ENCODE peak calls at places on chromosomes 13 and 19, in four cellular contexts. B, C, Y and U are unnamed samples.

GRCh38 chr19:48123907-48124675 is 13.5 kb upstream of the PLA2G4C start:
- DNase-seq in C (no peak), Y (no peak), B (no peak), U (peak; percentile 39)

GRCh38 chr13:46086421-46086922 is 18.4 kb downstream of the CPB2 start:
- DNase-seq in C (no peak), Y (peak; percentile 51), B (no peak), U (no peak)

GRCh38 chr13:42660367-42660965 is 86.5 kb downstream of the TNFSF11 start:
- DNase-seq in C (no peak), B (no peak), Y (no peak), U (no peak)

GRCh38 chr13:102326381-102327118 is 75.3 kb downstream of the FGF14 start:
- DNase-seq in C (no peak), Y (no peak), B (no peak), U (no peak)

GRCh38 chr13:109816979-109817275 is 30.5 kb upstream of the IRS2 start:
- DNase-seq in Y (no peak), C (no peak), B (no peak), U (no peak)

GRCh38 chr13:62879071-62879470 is 1463.4 kb upstream of the PCDH20 start:
- DNase-seq in Y (no peak), B (no peak), C (no peak), U (no peak)

GRCh38 chr19:36120092-36120983 is 5.1 kb downstream of the TBCB start:
- DNase-seq in C (no peak), Y (no peak), B (no peak), U (peak; percentile 92)

GRCh38 chr13:53398051-53398450 is 369.4 kb downstream of the OLFM4 start:
- DNase-seq in Y (no peak), B (no peak), C (no peak), U (no peak)

GRCh38 chr13:49540552-49540951 is 44.8 kb downstream of the PHF11 start:
- DNase-seq in Y (no peak), C (no peak), B (no peak), U (no peak)

GRCh38 chr19:14347999-14348889 is 33.0 kb upstream of the ADGRE5 start:
- DNase-seq in C (peak; percentile 85), Y (peak; percentile 94), B (no peak), U (peak; percentile 28)

GRCh38 chr19:45468159-45468651 is 409 bp downstream of the FOSB start:
- DNase-seq in Y (peak; percentile 80), B (no peak), C (no peak), U (no peak)

GRCh38 chr13:101390461-101390860 is 25.8 kb downstream of the NALCN start:
- DNase-seq in Y (no peak), B (no peak), C (no peak), U (no peak)

GRCh38 chr13:27194895-27195764 is 23.5 kb upstream of the USP12 start:
- DNase-seq in Y (no peak), C (no peak), B (no peak), U (no peak)

GRCh38 chr13:100089633-100090032 is 740 bp downstream of the PCCA start:
- DNase-seq in Y (no peak), B (no peak), C (no peak), U (no peak)

GRCh38 chr13:21069561-21070004 is 8.2 kb upstream of the LATS2 start:
- DNase-seq in Y (no peak), B (no peak), C (no peak), U (peak; percentile 63)

GRCh38 chr13:44815507-44816074 is 173.7 kb downstream of the NUFIP1 start:
- DNase-seq in C (no peak), B (no peak), Y (no peak), U (peak; percentile 92)

GRCh38 chr13:75357576-75358295 is 124.2 kb downstream of the TBC1D4 start:
- DNase-seq in C (peak; percentile 93), Y (no peak), B (no peak), U (peak; percentile 69)

GRCh38 chr13:45289936-45290563 is 50.9 kb downstream of the TPT1 start:
- DNase-seq in Y (no peak), C (no peak), B (no peak), U (no peak)

GRCh38 chr13:110250258-110250891 is 56.6 kb downstream of the COL4A1 start:
- DNase-seq in B (no peak), C (no peak), Y (no peak), U (no peak)

GRCh38 chr19:17411801-17412200 is 6.4 kb upstream of the BST2 start:
- DNase-seq in B (no peak), Y (no peak), C (no peak), U (no peak)

GRCh38 chr13:102128216-102128800 is 273.5 kb downstream of the FGF14 start:
- DNase-seq in Y (no peak), B (no peak), C (no peak), U (no peak)

GRCh38 chr13:111272117-111272516 is 48.3 kb upstream of the TEX29 start:
- DNase-seq in B (no peak), Y (no peak), C (no peak), U (no peak)

GRCh38 chr13:62721893-62722292 is 1306.2 kb upstream of the PCDH20 start:
- DNase-seq in C (no peak), Y (no peak), B (no peak), U (no peak)

GRCh38 chr19:40143612-40144011 is 47.6 kb upstream of the MAP3K10 start:
- DNase-seq in B (no peak), Y (no peak), C (no peak), U (no peak)

GRCh38 chr19:3117746-3118145 is 18.1 kb upstream of the GNA15 start:
- DNase-seq in B (no peak), Y (peak; percentile 54), C (no peak), U (no peak)

GRCh38 chr13:95671597-95671996 is 5.3 kb upstream of the DNAJC3 start:
- DNase-seq in B (no peak), Y (peak; percentile 30), C (no peak), U (no peak)

GRCh38 chr13:44422755-44423643 is 49.4 kb downstream of the SERP2 start:
- DNase-seq in B (no peak), C (no peak), Y (no peak), U (no peak)

GRCh38 chr19:10408511-10409291 is 5.4 kb upstream of the CDC37 start:
- DNase-seq in C (no peak), B (no peak), Y (peak; percentile 77), U (no peak)

GRCh38 chr13:83312194-83312593 is 570.1 kb downstream of the SLITRK1 start:
- DNase-seq in B (no peak), C (no peak), Y (no peak), U (no peak)

GRCh38 chr13:51147732-51148131 is 36.7 kb upstream of the C13orf42 start:
- DNase-seq in Y (no peak), C (no peak), B (no peak), U (no peak)

GRCh38 chr19:45079063-45079910 is at the start of gene GEMIN7:
- DNase-seq in Y (peak; percentile 93), B (peak; percentile 67), C (peak; percentile 86), U (peak; percentile 60)

GRCh38 chr13:90750021-90750420 is 597.5 kb upstream of the MIR17HG start:
- DNase-seq in B (no peak), C (peak; percentile 67), Y (no peak), U (no peak)

GRCh38 chr13:99983401-99984133 is 2.0 kb downstream of the ZIC2 start:
- DNase-seq in C (no peak), Y (no peak), B (peak; percentile 8), U (no peak)